ENCODE peak calls at places on chromosomes 1 and 21, in seven cellular contexts. I is tibial nerve; M is CD8-positive, alpha-beta T cell; C is A549; O is testis; E is PC-3; Y is heart right ventricle. X is an unnamed sample. For H3K4me1, the result is how much of the 10 kb centered on the place peaks cover.

GRCh38 chr1:55420021-55420420 is 204.9 kb upstream of the USP24 start:
- DNase-seq in C (no peak), M (no peak), O (no peak), I (no peak), Y (no peak), E (no peak), X (no peak)

GRCh38 chr1:245978915-245979314 is 528.2 kb downstream of the SMYD3 start:
- DNase-seq in Y (no peak), M (no peak), O (no peak), I (no peak), C (no peak), E (no peak), X (no peak)

GRCh38 chr21:32329776-32330175 is 31.1 kb downstream of the MRAP start:
- DNase-seq in C (no peak), I (no peak), E (peak), M (no peak), Y (no peak), O (no peak), X (no peak)

GRCh38 chr1:36528361-36529349 is 45.9 kb upstream of the CSF3R start:
- DNase-seq in I (no peak), E (no peak), C (no peak), Y (no peak), O (peak), M (no peak), X (no peak)

GRCh38 chr1:153359241-153359640 is 1.6 kb downstream of the S100A9 start:
- DNase-seq in E (no peak), I (no peak), O (no peak), Y (no peak), M (no peak), C (no peak), X (no peak)

GRCh38 chr1:115173151-115173550 is 83.8 kb upstream of the TSPAN2 start:
- DNase-seq in M (no peak), E (no peak), Y (no peak), I (no peak), O (no peak), C (no peak), X (no peak)

GRCh38 chr1:201925961-201926585 is 20.3 kb downstream of the LMOD1 start:
- DNase-seq in E (no peak), I (no peak), O (no peak), M (no peak), Y (no peak), C (no peak), X (no peak)

GRCh38 chr1:84339503-84339902 is 38.0 kb downstream of the SAMD13 start:
- DNase-seq in O (no peak), I (no peak), Y (no peak), E (no peak), M (no peak), C (no peak), X (no peak)

GRCh38 chr1:226981838-226982237 is 41.7 kb downstream of the COQ8A start:
- DNase-seq in E (no peak), O (no peak), M (no peak), Y (no peak), C (no peak), I (no peak), X (no peak)

GRCh38 chr1:24415334-24415909 is at the start of gene NIPAL3:
- DNase-seq in Y (peak), C (peak), E (peak), I (peak), M (peak), O (peak), X (peak)

GRCh38 chr1:24416666-24417391 is 1.2 kb downstream of the NIPAL3 start:
- DNase-seq in I (no peak), C (no peak), Y (no peak), E (peak), M (peak), O (no peak), X (peak)

GRCh38 chr1:24415910-24416665 is 486 bp downstream of the NIPAL3 start:
- DNase-seq in C (peak), I (no peak), O (no peak), Y (no peak), M (no peak), E (peak), X (no peak)

GRCh38 chr1:24413350-24414163 is at the start of gene STPG1:
- DNase-seq in O (peak), E (peak), C (peak), I (peak), Y (peak), M (peak), X (peak)

GRCh38 chr1:24414884-24415333 is 693 bp upstream of the NIPAL3 start:
- DNase-seq in Y (no peak), O (no peak), E (no peak), I (no peak), C (peak), M (no peak), X (no peak)
- H3K4me1 ChIP-seq in Y (under half), O (under half), E (half or more), I (under half), C (half or more), M (under half), X (half or more)

GRCh38 chr21:15207635-15208370 is 143.0 kb upstream of the NRIP1 start:
- DNase-seq in O (no peak), M (no peak), E (no peak), C (no peak), Y (no peak), I (no peak), X (no peak)
- H3K4me3 ChIP-seq in O (no peak), M (no peak), E (no peak), C (no peak), Y (no peak), I (no peak), X (no peak)

DNA sequence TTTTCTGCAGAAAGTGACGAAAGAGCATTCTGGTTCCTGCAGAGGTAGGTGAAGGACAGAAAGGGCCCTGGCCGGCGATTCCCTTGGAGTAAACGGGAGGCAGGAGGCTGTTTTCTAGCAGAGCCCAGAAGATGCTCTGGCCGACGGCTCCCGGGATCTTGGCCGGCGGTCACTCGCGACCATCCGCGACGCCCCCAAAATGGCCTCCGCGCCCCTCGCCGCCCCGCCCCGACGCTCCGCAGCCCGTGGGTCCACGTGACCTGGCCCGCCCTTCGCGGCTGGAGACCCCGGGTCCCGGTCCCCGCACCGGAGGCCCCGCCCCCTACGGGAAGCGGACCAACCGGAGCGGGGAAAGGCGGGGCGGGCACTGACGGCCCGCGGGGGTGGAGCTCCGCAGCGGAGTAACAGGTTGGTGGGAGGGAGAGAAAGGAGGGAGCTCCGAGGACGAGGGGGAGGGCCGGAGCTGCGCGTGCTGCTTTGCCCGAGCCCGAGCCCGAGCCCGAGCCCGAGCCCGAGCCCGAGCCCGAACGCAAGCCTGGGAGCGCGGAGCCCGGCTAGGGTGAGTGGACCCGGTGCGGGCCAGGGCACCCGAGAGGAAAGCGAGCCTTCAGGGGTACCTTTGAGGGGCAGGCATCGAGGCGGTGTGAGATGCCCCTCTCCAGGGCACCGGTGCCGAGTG is at the start of gene CGN:
- DNase-seq in C (peak), Y (peak), I (peak), O (peak), M (peak), E (peak), X (peak)
- H3K27ac ChIP-seq in C (peak), Y (no peak), I (peak), O (peak), M (peak), E (peak), X (peak)

DNA sequence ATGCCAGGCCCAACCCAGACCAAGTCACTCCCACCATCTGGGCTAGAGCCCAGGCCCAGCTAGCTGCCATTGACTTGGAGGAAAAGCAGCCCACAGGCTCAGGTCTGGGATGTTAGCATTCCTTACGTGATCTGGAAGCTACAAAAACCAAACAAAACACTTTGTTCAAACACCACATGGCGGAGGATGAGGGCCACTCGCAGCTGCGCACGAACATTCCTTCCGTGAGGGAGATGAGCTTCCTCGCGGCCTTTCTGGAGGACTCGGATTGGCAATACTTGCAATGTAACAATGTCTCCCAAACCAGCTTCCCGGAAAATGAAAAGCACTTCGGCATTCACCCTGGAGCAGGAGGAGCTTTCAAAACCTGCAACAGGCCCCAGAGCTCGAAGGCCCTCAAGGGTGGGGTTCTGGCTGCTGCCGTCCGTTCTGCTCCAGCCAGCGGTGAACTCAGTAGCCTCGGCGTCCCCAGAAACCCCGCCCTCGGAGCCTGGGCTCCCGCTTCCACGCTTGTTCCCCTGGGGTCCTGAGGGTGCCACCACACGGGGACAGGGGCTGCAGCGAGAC is 40.5 kb downstream of the COL6A1 start:
- DNase-seq in E (no peak), C (no peak), O (peak), I (peak), Y (no peak), M (no peak), X (no peak)
- H3K4me1 ChIP-seq in E (under half), C (under half), O (under half), I (under half), Y (under half), M (under half), X (under half)

GRCh38 chr1:234961468-234962339 is 166.9 kb downstream of the TOMM20 start:
- DNase-seq in E (peak), I (no peak), M (no peak), O (peak), Y (peak), C (no peak), X (no peak)

GRCh38 chr1:234963180-234963903 is 165.3 kb downstream of the TOMM20 start:
- DNase-seq in M (peak), C (peak), Y (peak), I (peak), E (peak), O (peak), X (peak)

GRCh38 chr1:234965128-234965527 is 163.5 kb downstream of the TOMM20 start:
- DNase-seq in E (no peak), Y (no peak), C (no peak), M (no peak), O (no peak), I (no peak), X (no peak)

GRCh38 chr1:234962340-234962989 is 166.2 kb downstream of the TOMM20 start:
- DNase-seq in I (no peak), E (peak), O (peak), M (no peak), C (no peak), Y (peak), X (no peak)

DNA sequence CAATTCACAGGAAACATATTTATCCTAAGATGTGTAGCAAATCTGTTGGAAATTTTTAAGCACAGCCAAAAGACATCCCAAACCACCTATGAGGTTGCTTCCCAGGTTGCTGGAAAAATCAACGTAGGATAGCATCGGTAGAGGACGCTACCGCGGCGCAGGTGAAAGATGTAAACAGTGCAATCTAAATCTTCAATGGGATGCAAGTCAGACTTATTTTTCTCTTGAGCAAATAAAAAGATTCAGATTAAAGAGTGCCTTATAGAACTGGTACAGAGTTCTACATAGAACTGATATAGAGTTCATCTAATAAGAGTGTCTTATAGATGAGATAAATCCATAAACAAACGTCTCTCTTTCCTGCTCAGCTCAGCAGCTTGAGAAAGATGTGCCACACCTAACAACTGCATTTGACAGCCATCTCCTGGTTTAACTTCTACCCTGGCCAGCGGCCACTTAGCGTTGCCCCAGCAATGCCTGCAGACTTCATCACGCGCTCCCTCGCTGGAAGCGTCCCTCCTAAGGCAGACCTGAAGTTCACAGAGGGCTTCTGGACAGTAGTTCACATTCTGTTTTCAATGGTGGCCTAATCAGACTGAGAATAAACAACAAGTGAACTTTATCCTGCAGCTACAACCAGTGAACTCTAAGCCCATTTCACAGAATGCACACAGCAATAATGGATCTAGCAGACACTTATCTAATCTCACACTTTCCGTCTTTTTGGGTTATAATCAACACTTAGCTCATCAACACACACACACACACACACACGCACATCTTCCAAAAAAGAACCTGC is 164.5 kb downstream of the TOMM20 start:
- DNase-seq in O (peak), C (no peak), I (no peak), Y (peak), E (no peak), M (no peak), X (no peak)
- H3K4me3 ChIP-seq in O (peak), C (no peak), I (no peak), Y (no peak), E (peak), M (peak), X (peak)

DNA sequence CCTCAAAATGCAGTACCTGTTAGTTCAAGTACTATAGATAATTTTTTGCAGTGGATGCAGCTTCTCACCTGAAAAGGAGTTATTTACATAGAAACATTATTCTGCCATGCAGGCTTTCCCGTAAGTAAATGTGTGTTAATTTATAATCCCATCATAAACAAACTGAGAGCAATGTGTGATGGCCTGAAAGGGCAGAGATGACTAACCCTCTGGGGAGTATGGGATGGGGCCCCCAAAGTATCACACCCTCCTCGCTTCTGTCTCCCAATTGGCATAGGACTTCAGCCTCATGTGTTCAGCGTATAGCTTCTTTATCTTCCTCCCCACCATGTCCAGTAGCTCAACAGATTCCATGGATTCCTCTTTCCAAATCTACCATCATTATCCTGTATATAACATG is 7.6 kb downstream of the HMGCL start:
- DNase-seq in Y (no peak), M (no peak), C (no peak), E (no peak), O (no peak), I (no peak), X (no peak)
- H3K27ac ChIP-seq in Y (no peak), M (no peak), C (no peak), E (no peak), O (no peak), I (no peak), X (no peak)